ENCODE peak calls at places on chromosomes 16 and 17, in eight cellular contexts. Z, C, V, N, K, I, L and D are unnamed samples.

GRCh38 chr17:48106802-48107136 is 797 bp upstream of the SNX11 start:
- DNase-seq in Z (no peak), C (no peak), V (no peak), N (no peak), K (no peak), I (no peak), L (no peak), D (no peak)

GRCh38 chr17:59465949-59466307 is 99.5 kb upstream of the DHX40 start:
- DNase-seq in Z (no peak), C (no peak), V (no peak), N (no peak), K (no peak), I (no peak), L (no peak), D (no peak)

GRCh38 chr17:55160501-55160900 is 104.3 kb upstream of the HLF start:
- DNase-seq in Z (peak), C (no peak), V (no peak), N (no peak), K (no peak), I (no peak), L (no peak), D (no peak)

GRCh38 chr17:65742433-65743312 is 181.2 kb upstream of the AXIN2 start:
- DNase-seq in Z (peak), C (peak), V (peak), N (no peak), K (peak), I (peak), L (peak), D (no peak)

GRCh38 chr17:55187371-55187770 is 77.4 kb upstream of the HLF start:
- DNase-seq in Z (peak), C (no peak), V (no peak), N (no peak), K (peak), I (no peak), L (no peak), D (no peak)

GRCh38 chr16:70770291-70770967 is 30.5 kb downstream of the VAC14 start:
- DNase-seq in Z (no peak), C (peak), V (no peak), N (no peak), K (peak), I (no peak), L (no peak), D (no peak)

GRCh38 chr17:63665527-63666214 is 34.3 kb downstream of the LIMD2 start:
- DNase-seq in Z (no peak), C (no peak), V (no peak), N (peak), K (no peak), I (no peak), L (no peak), D (no peak)

GRCh38 chr17:12107905-12108304 is 87.2 kb downstream of the MAP2K4 start:
- DNase-seq in Z (no peak), C (peak), V (no peak), N (no peak), K (peak), I (no peak), L (no peak), D (no peak)

GRCh38 chr17:65931246-65932149 is 260.4 kb downstream of the CEP112 start:
- DNase-seq in Z (no peak), C (no peak), V (no peak), N (peak), K (peak), I (no peak), L (no peak), D (no peak)

GRCh38 chr17:6070895-6071511 is 824 bp downstream of the WSCD1 start:
- DNase-seq in Z (peak), C (peak), V (peak), N (no peak), K (no peak), I (peak), L (no peak), D (peak)

GRCh38 chr17:78671607-78672404 is 94.6 kb upstream of the DNAH17 start:
- DNase-seq in Z (no peak), C (no peak), V (no peak), N (no peak), K (no peak), I (no peak), L (no peak), D (no peak)

GRCh38 chr16:86511317-86512161 is 1.2 kb downstream of the FOXF1 start:
- DNase-seq in Z (peak), C (no peak), V (no peak), N (no peak), K (peak), I (no peak), L (no peak), D (no peak)

GRCh38 chr17:2266045-2266864 is 37.3 kb downstream of the SMG6 start:
- DNase-seq in Z (no peak), C (no peak), V (no peak), N (no peak), K (no peak), I (no peak), L (no peak), D (peak)

GRCh38 chr16:4958510-4959111 is 481 bp downstream of the SEC14L5 start:
- DNase-seq in Z (no peak), C (no peak), V (no peak), N (no peak), K (no peak), I (no peak), L (no peak), D (no peak)

GRCh38 chr16:53973021-53973420 is 269.1 kb downstream of the FTO start:
- DNase-seq in Z (no peak), C (no peak), V (no peak), N (no peak), K (no peak), I (no peak), L (no peak), D (no peak)

GRCh38 chr17:8162997-8163977 is 539 bp upstream of the VAMP2 start:
- DNase-seq in Z (peak), C (no peak), V (peak), N (no peak), K (no peak), I (peak), L (no peak), D (no peak)

GRCh38 chr16:22968931-22969330 is 155.0 kb downstream of the HS3ST2 start:
- DNase-seq in Z (no peak), C (no peak), V (no peak), N (no peak), K (no peak), I (no peak), L (no peak), D (no peak)

GRCh38 chr16:56872863-56873391 is 7.9 kb downstream of the SLC12A3 start:
- DNase-seq in Z (no peak), C (no peak), V (no peak), N (no peak), K (peak), I (no peak), L (no peak), D (no peak)
- TF ChIP-seq EZH2phosphoT487 in Z (no peak), C (no peak), V (no peak), N (no peak), K (no peak), I (no peak), L (no peak), D (no peak)

GRCh38 chr16:50313596-50314483 is 47.5 kb downstream of the ADCY7 start:
- DNase-seq in Z (no peak), C (no peak), V (no peak), N (no peak), K (peak), I (no peak), L (no peak), D (no peak)

GRCh38 chr16:50315346-50315997 is 49.1 kb downstream of the ADCY7 start:
- DNase-seq in Z (no peak), C (no peak), V (no peak), N (no peak), K (no peak), I (peak), L (no peak), D (no peak)

GRCh38 chr16:50314665-50315064 is 48.3 kb downstream of the ADCY7 start:
- DNase-seq in Z (no peak), C (no peak), V (no peak), N (no peak), K (no peak), I (peak), L (no peak), D (no peak)

GRCh38 chr16:50316848-50317630 is 50.7 kb downstream of the ADCY7 start:
- DNase-seq in Z (no peak), C (no peak), V (no peak), N (no peak), K (peak), I (no peak), L (no peak), D (no peak)

GRCh38 chr16:50316102-50316847 is 49.9 kb downstream of the ADCY7 start:
- DNase-seq in Z (no peak), C (no peak), V (no peak), N (no peak), K (no peak), I (no peak), L (no peak), D (no peak)
- TF ChIP-seq EZH2phosphoT487 in Z (no peak), C (no peak), V (no peak), N (no peak), K (no peak), I (no peak), L (no peak), D (no peak)

DNA sequence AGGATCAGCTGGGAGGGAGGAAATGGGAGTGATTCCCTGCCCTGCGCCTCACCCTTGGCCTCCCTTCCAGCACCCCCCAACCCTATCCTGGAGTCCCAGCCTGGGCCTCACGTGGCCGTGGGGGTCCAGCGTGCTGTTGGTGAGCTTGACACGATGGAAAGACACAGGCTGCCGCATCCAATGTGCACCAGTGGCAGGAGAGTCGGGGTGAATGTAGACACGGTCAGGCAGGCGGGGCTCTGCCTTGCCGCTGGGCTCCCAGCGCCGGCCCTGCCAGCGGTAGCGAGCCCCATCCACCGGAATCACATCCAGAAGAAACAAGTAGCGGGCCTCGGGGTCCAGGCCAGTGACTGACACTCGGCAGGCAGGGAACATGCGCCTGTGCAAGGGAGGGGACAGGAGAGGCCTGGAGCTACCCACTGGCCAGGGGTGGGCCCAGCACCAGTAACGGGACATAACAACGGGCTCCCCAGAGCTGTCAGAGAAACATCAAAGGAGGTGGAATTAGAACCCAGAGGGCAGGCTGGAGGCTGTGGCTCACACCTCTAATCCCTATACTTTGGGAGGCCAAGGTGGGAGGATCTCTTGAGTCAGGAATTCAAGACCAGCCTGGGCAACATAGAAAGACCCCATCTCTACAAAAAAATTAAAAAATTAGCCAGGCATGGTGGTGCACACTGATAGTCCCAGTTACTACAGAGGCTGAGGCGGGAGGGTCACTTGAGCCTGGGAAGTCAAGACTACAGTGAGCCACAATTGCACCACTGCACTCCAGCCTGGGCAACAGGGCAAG is 2.7 kb downstream of the TBX6 start:
- DNase-seq in Z (no peak), C (no peak), V (no peak), N (no peak), K (no peak), I (no peak), L (no peak), D (no peak)
- TF ChIP-seq EZH2phosphoT487 in Z (no peak), C (no peak), V (no peak), N (no peak), K (no peak), I (no peak), L (no peak), D (no peak)

DNA sequence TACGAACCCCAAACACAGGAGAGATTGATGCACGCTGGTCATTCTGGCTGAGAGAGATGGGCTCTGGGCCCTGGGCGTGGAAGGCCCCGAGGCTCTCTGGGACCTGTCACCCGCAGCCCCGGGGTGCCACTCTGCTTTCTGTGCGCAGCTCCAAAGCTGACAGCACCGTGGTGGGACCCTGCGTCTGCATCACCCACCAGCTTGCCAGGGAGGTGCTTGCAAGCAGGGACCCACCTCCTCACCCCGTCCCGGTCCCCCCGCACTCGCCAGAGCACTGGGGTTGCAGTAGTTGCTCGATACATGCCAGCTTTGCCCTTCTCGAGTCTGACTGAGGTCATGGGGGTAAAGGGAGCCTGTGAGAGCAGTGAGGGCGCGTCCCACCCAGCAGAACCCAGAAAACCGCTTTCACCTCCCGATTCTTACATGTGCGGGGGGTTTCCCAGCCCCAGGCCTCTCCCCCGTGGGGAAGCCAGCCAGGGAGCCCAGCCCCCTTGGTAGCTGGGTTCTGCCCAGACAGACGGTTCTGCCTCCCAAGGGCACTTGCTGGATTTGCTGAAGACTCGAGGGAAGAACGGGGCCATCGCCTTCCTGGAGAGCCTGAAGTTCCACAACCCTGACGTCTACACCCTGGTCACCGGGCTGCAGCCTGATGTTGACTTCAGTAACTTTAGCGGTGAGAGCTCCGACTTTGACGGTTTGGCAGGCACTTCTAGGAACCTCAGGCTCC is 12.5 kb downstream of the CARD14 start:
- DNase-seq in Z (no peak), C (no peak), V (no peak), N (no peak), K (no peak), I (no peak), L (no peak), D (no peak)
- TF ChIP-seq EZH2phosphoT487 in Z (no peak), C (no peak), V (no peak), N (no peak), K (no peak), I (no peak), L (no peak), D (no peak)

GRCh38 chr17:81434079-81434478 is 38.8 kb downstream of the BAHCC1 start:
- DNase-seq in Z (no peak), C (no peak), V (no peak), N (no peak), K (peak), I (no peak), L (no peak), D (no peak)
- TF ChIP-seq EZH2phosphoT487 in Z (no peak), C (no peak), V (no peak), N (no peak), K (no peak), I (no peak), L (no peak), D (no peak)

DNA sequence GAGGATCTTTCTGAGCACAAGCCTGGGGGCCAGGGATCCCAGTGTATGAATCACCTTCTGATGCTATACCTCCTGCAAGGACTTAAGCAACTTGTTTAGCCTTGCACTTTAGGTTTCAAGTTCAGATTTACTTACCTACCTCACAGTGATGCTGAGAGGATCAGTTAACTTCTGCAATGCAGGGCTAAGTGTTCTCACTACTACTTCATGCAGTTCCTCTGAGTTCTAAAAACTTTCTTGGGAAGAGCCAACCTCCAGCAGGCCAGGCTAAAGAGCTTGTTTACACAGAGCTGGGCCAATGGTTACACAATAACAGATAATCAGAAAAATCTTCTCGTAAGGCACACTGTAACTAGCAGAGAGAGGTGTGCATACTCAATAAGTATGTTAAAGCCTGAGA is 13.0 kb downstream of the VEZF1 start:
- DNase-seq in Z (no peak), C (no peak), V (no peak), N (no peak), K (peak), I (no peak), L (no peak), D (no peak)
- TF ChIP-seq EZH2phosphoT487 in Z (no peak), C (no peak), V (no peak), N (no peak), K (no peak), I (no peak), L (no peak), D (no peak)

GRCh38 chr16:1259760-1260068 is 3.8 kb downstream of the TPSD1 start:
- DNase-seq in Z (no peak), C (no peak), V (no peak), N (no peak), K (no peak), I (no peak), L (no peak), D (no peak)
- TF ChIP-seq EZH2phosphoT487 in Z (no peak), C (no peak), V (no peak), N (no peak), K (no peak), I (no peak), L (no peak), D (no peak)

GRCh38 chr16:30633526-30633925 is 17.2 kb upstream of the PRR14 start:
- DNase-seq in Z (peak), C (no peak), V (no peak), N (no peak), K (no peak), I (no peak), L (no peak), D (no peak)

GRCh38 chr16:30626230-30626629 is 16.0 kb upstream of the ZNF689 start:
- DNase-seq in Z (no peak), C (no peak), V (no peak), N (no peak), K (no peak), I (no peak), L (no peak), D (no peak)

GRCh38 chr16:30623558-30624283 is 13.5 kb upstream of the ZNF689 start:
- DNase-seq in Z (no peak), C (no peak), V (no peak), N (no peak), K (no peak), I (no peak), L (no peak), D (no peak)

DNA sequence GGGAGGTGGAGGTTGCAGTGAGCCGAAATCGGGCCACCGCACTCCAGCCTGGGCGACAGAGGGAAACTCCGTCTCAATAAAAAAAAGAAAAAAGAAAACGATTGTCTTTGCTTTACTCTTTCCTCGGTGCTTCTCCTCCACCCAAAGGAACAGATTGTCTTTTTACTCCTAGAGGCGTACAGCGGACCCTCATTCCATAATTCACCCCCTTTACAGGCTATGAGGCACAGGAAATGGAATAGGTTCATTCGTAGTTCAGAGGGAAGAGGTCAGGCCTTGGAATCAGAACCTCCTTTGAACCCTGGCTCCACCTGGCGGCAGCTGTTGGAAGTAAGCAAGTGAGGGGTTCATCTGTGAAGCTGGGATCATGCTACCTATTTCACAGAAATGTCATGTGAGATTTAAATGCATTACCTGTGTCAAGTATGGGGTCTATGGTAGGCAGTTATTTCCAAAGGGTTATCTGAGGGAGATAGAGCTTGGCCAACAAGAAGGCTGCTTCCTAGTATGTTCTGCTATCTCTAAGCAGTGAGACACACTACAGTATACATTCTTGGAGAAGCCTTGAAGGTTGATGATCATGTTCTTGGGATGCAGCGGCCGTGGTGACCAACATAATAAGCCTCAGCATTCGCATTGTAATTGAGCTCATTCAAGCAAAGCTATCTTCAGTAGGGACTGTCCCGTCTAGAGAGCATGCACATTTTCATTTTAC is 18.6 kb upstream of the ZNF689 start:
- DNase-seq in Z (peak), C (peak), V (peak), N (peak), K (peak), I (peak), L (peak), D (peak)
- TF ChIP-seq EZH2phosphoT487 in Z (no peak), C (no peak), V (no peak), N (no peak), K (no peak), I (no peak), L (no peak), D (no peak)

DNA sequence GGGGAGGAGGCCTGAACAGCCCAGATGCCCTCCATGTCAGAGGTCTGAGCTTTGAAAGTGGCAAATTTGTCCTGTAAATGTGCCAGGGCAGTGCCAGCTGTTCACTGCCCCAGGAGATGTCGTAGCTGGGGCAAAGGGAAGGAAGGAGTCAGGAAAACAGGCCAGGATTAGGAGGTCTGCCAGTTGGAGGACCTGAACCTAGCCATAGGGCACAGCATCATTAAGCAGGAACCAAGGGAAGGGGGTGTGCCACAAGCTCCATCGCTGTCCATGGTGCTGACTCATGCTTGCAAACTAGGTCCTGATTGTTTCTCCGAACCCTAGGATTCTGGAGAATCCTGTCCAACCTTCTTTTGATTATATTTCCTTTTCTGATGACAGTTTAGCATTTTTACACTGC is 124.2 kb downstream of the TMEM132E start:
- DNase-seq in Z (peak), C (peak), V (peak), N (peak), K (peak), I (no peak), L (no peak), D (peak)
- TF ChIP-seq EZH2phosphoT487 in Z (no peak), C (no peak), V (no peak), N (no peak), K (no peak), I (no peak), L (no peak), D (no peak)

GRCh38 chr17:43213545-43213944 is 1.9 kb downstream of the TMEM106A start:
- DNase-seq in Z (no peak), C (no peak), V (no peak), N (no peak), K (peak), I (no peak), L (no peak), D (no peak)

GRCh38 chr17:43211480-43212402 is at the start of gene TMEM106A:
- DNase-seq in Z (peak), C (no peak), V (peak), N (peak), K (peak), I (no peak), L (peak), D (peak)

GRCh38 chr17:43212641-43213490 is 1.2 kb downstream of the TMEM106A start:
- DNase-seq in Z (no peak), C (no peak), V (no peak), N (peak), K (peak), I (no peak), L (no peak), D (no peak)

GRCh38 chr17:43211123-43211479 is 574 bp upstream of the TMEM106A start:
- DNase-seq in Z (no peak), C (no peak), V (no peak), N (no peak), K (peak), I (no peak), L (no peak), D (no peak)

GRCh38 chr17:43210576-43210975 is 1.1 kb upstream of the TMEM106A start:
- DNase-seq in Z (no peak), C (no peak), V (no peak), N (no peak), K (no peak), I (no peak), L (no peak), D (no peak)
- TF ChIP-seq EZH2phosphoT487 in Z (no peak), C (no peak), V (no peak), N (no peak), K (no peak), I (no peak), L (no peak), D (no peak)